ENCODE peak calls at places on chromosomes 12 and 14, in nine cellular contexts. A is IMR-90; B is CD8-positive, alpha-beta memory T cell; E is lower lobe of right lung; U is aorta; V is prostate gland; R is right lobe of liver; N is substantia nigra; Y is caudate nucleus. C is an unnamed sample.
A peak's percentile ranks its signal among the peaks of the same experiment; 100 is the strongest.

GRCh38 chr12:127489055-127489454 is 777.9 kb upstream of the TMEM132C start:
- DNase-seq in A (no peak), B (no peak), E (no peak), U (no peak), V (no peak), R (no peak), N (no peak), Y (no peak), C (no peak)

GRCh38 chr12:38601970-38602369 is 285.4 kb downstream of the ALG10B start:
- DNase-seq in A (no peak), B (no peak), E (no peak), U (no peak), V (no peak), R (no peak), N (no peak), Y (no peak), C (no peak)

GRCh38 chr12:124568431-124569374 is 1.3 kb upstream of the NCOR2 start:
- DNase-seq in A (peak; percentile 94), B (no peak), E (peak; percentile 80), U (peak; percentile 91), V (peak; percentile 46), R (peak; percentile 59), N (peak; percentile 26), Y (peak; percentile 29), C (no peak)

GRCh38 chr12:73863541-73863940 is 674.1 kb upstream of the ATXN7L3B start:
- DNase-seq in A (no peak), B (no peak), E (no peak), U (no peak), V (no peak), R (no peak), N (no peak), Y (no peak), C (peak; percentile 10)

GRCh38 chr12:70645494-70646317 is 8.5 kb upstream of the PTPRB start:
- DNase-seq in A (peak; percentile 85), B (no peak), E (peak; percentile 57), U (peak; percentile 73), V (peak; percentile 70), R (peak; percentile 57), N (no peak), Y (no peak), C (peak; percentile 72)

GRCh38 chr12:11780521-11781101 is 131.1 kb downstream of the ETV6 start:
- DNase-seq in A (no peak), B (no peak), E (no peak), U (no peak), V (no peak), R (no peak), N (no peak), Y (no peak), C (no peak)

GRCh38 chr14:70398706-70399431 is 18.0 kb downstream of the SYNJ2BP start:
- DNase-seq in A (no peak), B (no peak), E (no peak), U (no peak), V (no peak), R (no peak), N (no peak), Y (no peak), C (no peak)

GRCh38 chr12:109192358-109192757 is 76.0 kb downstream of the ACACB start:
- DNase-seq in A (peak; percentile 64), B (no peak), E (no peak), U (no peak), V (no peak), R (no peak), N (no peak), Y (no peak), C (peak; percentile 54)

GRCh38 chr12:27709932-27710591 is 570 bp upstream of the MRPS35 start:
- DNase-seq in A (peak; percentile 61), B (no peak), E (no peak), U (peak; percentile 50), V (peak; percentile 46), R (peak; percentile 24), N (no peak), Y (no peak), C (no peak)

GRCh38 chr12:28349196-28349595 is 158.9 kb downstream of the CCDC91 start:
- DNase-seq in A (no peak), B (no peak), E (no peak), U (no peak), V (no peak), R (no peak), N (no peak), Y (no peak), C (no peak)

GRCh38 chr12:120116443-120116791 is at the start of gene RAB35:
- DNase-seq in A (no peak), B (no peak), E (no peak), U (no peak), V (no peak), R (no peak), N (no peak), Y (no peak), C (no peak)

GRCh38 chr12:120115066-120115465 is 1.5 kb downstream of the RAB35 start:
- DNase-seq in A (no peak), B (no peak), E (no peak), U (no peak), V (no peak), R (no peak), N (no peak), Y (no peak), C (no peak)

GRCh38 chr12:120116792-120117651 is 469 bp upstream of the RAB35 start:
- DNase-seq in A (peak; percentile 90), B (peak; percentile 97), E (peak; percentile 95), U (peak; percentile 97), V (peak; percentile 93), R (peak; percentile 97), N (peak; percentile 84), Y (peak; percentile 81), C (peak; percentile 58)

GRCh38 chr12:120117961-120118709 is 1.6 kb upstream of the RAB35 start:
- DNase-seq in A (peak; percentile 67), B (no peak), E (no peak), U (no peak), V (no peak), R (no peak), N (no peak), Y (no peak), C (no peak)

DNA sequence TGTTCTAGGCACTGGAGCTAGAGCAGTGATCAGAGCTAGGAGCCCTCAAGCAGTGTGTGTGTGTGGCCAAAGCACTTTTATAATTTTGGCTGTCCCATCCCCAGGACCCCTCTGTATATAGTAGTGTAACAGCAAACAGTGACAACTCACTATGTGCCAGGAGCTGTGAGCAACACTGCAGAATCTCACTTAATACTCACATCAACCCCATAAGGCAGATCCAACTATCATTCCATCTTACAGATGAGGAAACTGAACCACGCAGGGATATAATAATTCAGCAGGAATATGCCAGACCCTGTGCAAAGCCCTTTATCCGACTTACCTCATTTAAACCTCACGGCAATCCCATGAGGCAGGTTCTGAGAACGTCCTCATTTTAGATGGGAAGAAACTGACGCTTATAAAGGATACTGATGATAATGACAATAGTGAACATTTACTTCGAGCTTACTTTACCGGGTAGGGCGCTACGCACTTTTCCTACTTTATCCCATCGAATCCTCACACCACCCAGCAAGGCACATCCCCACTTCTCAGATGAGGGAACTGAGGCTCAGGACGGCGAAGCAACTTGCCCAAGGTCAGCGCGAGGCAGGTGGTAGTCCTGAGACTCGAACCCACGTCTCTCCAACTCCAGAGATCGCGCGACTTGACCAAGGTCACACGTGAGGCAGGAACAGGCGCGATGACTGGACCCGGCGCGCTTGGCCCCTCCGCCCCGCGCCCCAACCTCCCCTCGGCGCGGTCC is 686 bp downstream of the RAB35 start:
- DNase-seq in A (peak; percentile 26), B (no peak), E (peak; percentile 62), U (peak; percentile 54), V (no peak), R (no peak), N (no peak), Y (no peak), C (no peak)
- H3K27ac ChIP-seq in A (peak overlapping the region; percentile 88), B (peak overlapping the region; percentile 59), E (peak overlapping the region; percentile 94), U (no peak overlapping the region), V (peak overlapping the region; percentile 93), R (peak overlapping the region; percentile 91), N (peak overlapping the region; percentile 40), Y (no peak overlapping the region), C (peak overlapping the region; percentile 91)

DNA sequence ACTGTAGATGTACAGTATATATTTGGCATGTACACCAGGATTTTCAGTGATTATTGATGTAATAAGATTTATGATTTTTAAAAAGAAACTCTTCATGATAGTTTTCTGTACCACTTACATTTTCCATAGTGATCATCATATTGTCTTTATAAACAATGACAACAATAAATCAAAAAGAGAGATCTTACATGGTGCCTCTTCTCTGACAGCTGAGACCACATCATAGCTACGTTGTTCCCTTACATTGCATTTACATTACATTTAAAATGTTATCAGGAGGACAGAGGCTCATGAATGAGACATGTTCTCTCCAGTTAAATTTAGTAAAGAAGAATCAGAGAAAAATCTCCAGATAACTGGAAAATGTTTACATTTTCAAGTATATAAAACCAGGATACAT is 112.4 kb downstream of the PRKCH start:
- DNase-seq in A (no peak), B (no peak), E (no peak), U (no peak), V (no peak), R (no peak), N (no peak), Y (no peak), C (no peak)
- H3K27ac ChIP-seq in A (no peak overlapping the region), B (no peak overlapping the region), E (no peak overlapping the region), U (no peak overlapping the region), V (no peak overlapping the region), R (no peak overlapping the region), N (no peak overlapping the region), Y (no peak overlapping the region), C (no peak overlapping the region)

GRCh38 chr14:20345366-20345765 is 1.9 kb downstream of the PARP2 start:
- DNase-seq in A (no peak), B (no peak), E (no peak), U (no peak), V (no peak), R (no peak), N (no peak), Y (no peak), C (no peak)
- H3K27ac ChIP-seq in A (no peak overlapping the region), B (no peak overlapping the region), E (no peak overlapping the region), U (no peak overlapping the region), V (no peak overlapping the region), R (no peak overlapping the region), N (no peak overlapping the region), Y (no peak overlapping the region), C (no peak overlapping the region)

GRCh38 chr12:82124711-82125110 is 233.5 kb downstream of the CCDC59 start:
- DNase-seq in A (no peak), B (no peak), E (no peak), U (no peak), V (no peak), R (no peak), N (no peak), Y (no peak), C (peak; percentile 22)

GRCh38 chr12:82120901-82121300 is 237.3 kb downstream of the CCDC59 start:
- DNase-seq in A (no peak), B (no peak), E (no peak), U (no peak), V (no peak), R (no peak), N (no peak), Y (no peak), C (no peak)

GRCh38 chr12:82121545-82121944 is 236.6 kb downstream of the CCDC59 start:
- DNase-seq in A (no peak), B (no peak), E (no peak), U (no peak), V (no peak), R (no peak), N (no peak), Y (no peak), C (no peak)
- H3K27ac ChIP-seq in A (no peak overlapping the region), B (no peak overlapping the region), E (no peak overlapping the region), U (no peak overlapping the region), V (no peak overlapping the region), R (no peak overlapping the region), N (no peak overlapping the region), Y (no peak overlapping the region), C (no peak overlapping the region)

GRCh38 chr12:112847708-112848337 is 56.3 kb downstream of the RPH3A start:
- DNase-seq in A (no peak), B (no peak), E (no peak), U (no peak), V (no peak), R (no peak), N (no peak), Y (no peak), C (no peak)
- H3K27ac ChIP-seq in A (no peak overlapping the region), B (no peak overlapping the region), E (no peak overlapping the region), U (no peak overlapping the region), V (no peak overlapping the region), R (no peak overlapping the region), N (no peak overlapping the region), Y (no peak overlapping the region), C (no peak overlapping the region)

C was measured in epithelial cell of prostate.